ENCODE peak calls at places on chromosomes 12 and 14, in six cellular contexts. A, Y, K, V, B and P are unnamed samples.

GRCh38 chr12:2306012-2306411 is 253.2 kb downstream of the CACNA1C start:
- DNase-seq in A (no peak), Y (no peak), K (no peak), V (no peak), B (no peak), P (no peak)

GRCh38 chr14:86124328-86124727 is 594.4 kb downstream of the FLRT2 start:
- DNase-seq in A (no peak), Y (no peak), K (no peak), V (no peak), B (no peak), P (no peak)

GRCh38 chr12:11719678-11720099 is 70.2 kb downstream of the ETV6 start:
- DNase-seq in A (peak), Y (no peak), K (no peak), V (no peak), B (peak), P (no peak)

GRCh38 chr12:55745361-55746146 is 2.6 kb downstream of the GDF11 start:
- DNase-seq in A (no peak), Y (no peak), K (peak), V (peak), B (no peak), P (no peak)

GRCh38 chr14:72677664-72678063 is 216.2 kb downstream of the DPF3 start:
- DNase-seq in A (no peak), Y (no peak), K (no peak), V (no peak), B (no peak), P (no peak)

GRCh38 chr14:74634481-74634880 is 22.4 kb upstream of the LTBP2 start:
- DNase-seq in A (no peak), Y (no peak), K (no peak), V (no peak), B (peak), P (no peak)

GRCh38 chr12:30138483-30138882 is 354.7 kb upstream of the TMTC1 start:
- DNase-seq in A (no peak), Y (no peak), K (no peak), V (no peak), B (no peak), P (no peak)

GRCh38 chr12:76197283-76197682 is 112.8 kb upstream of the NAP1L1 start:
- DNase-seq in A (no peak), Y (no peak), K (no peak), V (no peak), B (no peak), P (no peak)

GRCh38 chr14:80404413-80404812 is 193.1 kb upstream of the DIO2 start:
- DNase-seq in A (no peak), Y (no peak), K (no peak), V (no peak), B (no peak), P (no peak)

GRCh38 chr12:66409195-66409871 is 107.0 kb downstream of the HELB start:
- DNase-seq in A (no peak), Y (peak), K (peak), V (no peak), B (peak), P (peak)

GRCh38 chr14:81516941-81517797 is 16.5 kb downstream of the SEL1L start:
- DNase-seq in A (no peak), Y (no peak), K (peak), V (peak), B (peak), P (no peak)

GRCh38 chr12:52208424-52209165 is 16.8 kb upstream of the KRT80 start:
- DNase-seq in A (peak), Y (no peak), K (no peak), V (no peak), B (no peak), P (no peak)

GRCh38 chr12:107359382-107359781 is 266.0 kb upstream of the CRY1 start:
- DNase-seq in A (no peak), Y (no peak), K (no peak), V (no peak), B (peak), P (no peak)

GRCh38 chr12:1880876-1881275 is 37.6 kb downstream of the CACNA2D4 start:
- DNase-seq in A (no peak), Y (no peak), K (no peak), V (no peak), B (no peak), P (no peak)

GRCh38 chr12:750356-751191 is 1.8 kb upstream of the WNK1 start:
- DNase-seq in A (no peak), Y (no peak), K (no peak), V (no peak), B (no peak), P (no peak)

GRCh38 chr12:93943766-93944165 is 204.6 kb upstream of the PLXNC1 start:
- DNase-seq in A (no peak), Y (no peak), K (no peak), V (no peak), B (peak), P (no peak)

GRCh38 chr14:60506462-60506984 is 2.4 kb upstream of the SIX6 start:
- DNase-seq in A (no peak), Y (no peak), K (no peak), V (no peak), B (no peak), P (no peak)

GRCh38 chr14:61396279-61396678 is 74.9 kb downstream of the PRKCH start:
- DNase-seq in A (no peak), Y (no peak), K (no peak), V (no peak), B (no peak), P (no peak)

GRCh38 chr14:39381366-39381765 is 50.9 kb downstream of the FBXO33 start:
- DNase-seq in A (no peak), Y (no peak), K (no peak), V (no peak), B (no peak), P (no peak)

GRCh38 chr12:128387811-128388422 is 120.9 kb downstream of the TMEM132C start:
- DNase-seq in A (peak), Y (no peak), K (peak), V (peak), B (no peak), P (peak)

GRCh38 chr12:16112626-16113560 is 164.6 kb downstream of the SLC15A5 start:
- DNase-seq in A (no peak), Y (no peak), K (no peak), V (no peak), B (no peak), P (no peak)

GRCh38 chr12:130868412-130868811 is 3.5 kb upstream of the RAN start:
- DNase-seq in A (no peak), Y (no peak), K (no peak), V (no peak), B (no peak), P (no peak)

GRCh38 chr14:26730929-26731618 is 133.2 kb upstream of the NOVA1 start:
- DNase-seq in A (no peak), Y (no peak), K (no peak), V (no peak), B (no peak), P (no peak)

GRCh38 chr14:49621114-49621881 is 699 bp downstream of the MGAT2 start:
- DNase-seq in A (peak), Y (no peak), K (no peak), V (peak), B (peak), P (peak)

GRCh38 chr12:2194060-2194459 is 141.3 kb downstream of the CACNA1C start:
- DNase-seq in A (no peak), Y (no peak), K (no peak), V (no peak), B (no peak), P (no peak)

GRCh38 chr14:38207830-38208815 is at the start of gene SSTR1:
- DNase-seq in A (no peak), Y (no peak), K (peak), V (no peak), B (no peak), P (no peak)

DNA sequence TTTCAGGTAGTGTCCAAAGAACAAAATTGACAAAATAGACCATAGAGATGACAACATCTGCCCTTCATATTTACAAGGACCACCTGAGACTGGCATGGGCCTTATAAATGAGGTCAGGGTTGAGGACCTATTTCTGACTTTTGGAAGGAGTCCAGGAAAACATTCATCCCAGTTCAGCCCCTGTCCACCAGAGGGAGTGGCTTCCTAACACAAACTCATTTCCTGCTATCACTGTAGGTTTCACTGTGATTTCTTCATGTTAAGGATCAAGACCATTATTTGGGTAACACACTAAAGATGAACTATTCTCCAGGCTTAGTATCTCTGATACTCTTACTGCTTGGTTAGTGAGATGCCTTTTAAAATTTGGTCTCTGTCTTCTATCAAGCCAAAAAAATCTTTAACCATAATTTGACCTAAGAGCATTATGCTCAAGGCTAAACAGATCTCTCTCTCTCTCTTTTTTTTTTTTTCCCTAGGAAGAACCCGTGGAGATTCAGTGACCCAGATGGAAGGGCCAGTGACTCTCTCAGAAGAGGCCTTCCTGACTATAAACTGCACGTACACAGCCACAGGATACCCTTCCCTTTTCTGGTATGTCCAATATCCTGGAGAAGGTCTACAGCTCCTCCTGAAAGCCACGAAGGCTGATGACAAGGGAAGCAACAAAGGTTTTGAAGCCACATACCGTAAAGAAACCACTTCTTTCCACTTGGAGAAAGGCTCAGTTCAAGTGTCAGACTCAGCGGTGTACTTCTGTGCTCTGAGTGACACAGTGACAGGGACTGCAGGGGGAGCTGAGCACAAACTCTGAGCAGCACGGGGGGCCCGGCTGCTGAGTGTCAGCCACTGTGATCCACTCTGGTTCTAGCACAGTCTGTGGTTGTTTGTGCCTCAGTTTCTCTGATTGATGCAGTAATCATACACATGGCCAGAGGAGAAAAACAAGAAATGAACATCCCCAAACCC is 267.6 kb upstream of the OR4E1 start:
- DNase-seq in A (no peak), Y (no peak), K (peak), V (no peak), B (no peak), P (no peak)
- TF ChIP-seq CTCF in A (peak), Y (peak), K (peak), V (no peak), B (peak), P (peak)

DNA sequence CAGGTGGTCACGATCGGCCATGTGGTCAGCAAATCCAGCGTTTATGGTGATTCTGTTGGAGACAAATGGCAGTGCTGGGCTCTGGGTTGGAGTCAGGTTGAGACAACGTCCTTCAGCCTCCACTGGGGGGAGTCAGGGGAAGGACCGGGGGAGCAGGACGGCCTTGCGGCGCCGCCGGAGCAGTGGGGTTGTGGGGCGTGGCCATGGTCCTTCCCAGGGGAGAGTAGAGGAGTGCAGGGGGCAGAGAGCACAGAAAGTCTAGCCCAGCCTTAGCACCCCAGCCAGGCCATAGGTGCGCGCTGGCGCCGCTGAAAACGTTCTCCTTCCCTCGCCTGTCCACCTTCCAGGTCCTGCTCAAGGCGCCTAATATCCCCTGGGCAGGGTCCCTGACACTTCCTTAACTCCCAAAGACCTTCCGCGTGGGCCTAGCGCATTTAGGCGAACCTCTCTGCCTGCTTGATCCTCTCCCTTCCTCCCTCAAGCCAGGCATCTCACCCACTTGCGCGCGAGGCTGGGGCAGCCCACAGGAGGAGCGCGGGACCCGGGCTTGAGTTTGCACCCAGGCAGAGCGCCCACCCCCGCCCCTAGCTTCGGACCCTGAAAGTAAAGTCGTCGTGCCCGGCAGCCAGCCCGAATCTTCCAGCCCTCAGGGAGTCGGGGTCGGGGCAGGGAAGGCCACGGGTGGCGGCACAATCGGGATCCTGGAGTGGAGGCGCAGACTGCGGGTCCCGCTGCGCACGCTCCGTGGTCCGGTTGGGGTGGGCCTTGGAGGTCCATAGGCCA is 3.1 kb upstream of the KIF26A start:
- DNase-seq in A (peak), Y (no peak), K (peak), V (peak), B (no peak), P (no peak)
- TF ChIP-seq CTCF in A (no peak), Y (peak), K (peak), V (no peak), B (peak), P (no peak)

GRCh38 chr12:43551971-43552559 is at the start of gene ADAMTS20:
- DNase-seq in A (no peak), Y (no peak), K (no peak), V (no peak), B (no peak), P (no peak)
- TF ChIP-seq CTCF in A (no peak), Y (no peak), K (no peak), V (no peak), B (no peak), P (no peak)

GRCh38 chr12:49874142-49874897 is 29.4 kb downstream of the FAIM2 start:
- DNase-seq in A (no peak), Y (no peak), K (no peak), V (peak), B (no peak), P (no peak)
- TF ChIP-seq CTCF in A (no peak), Y (no peak), K (no peak), V (no peak), B (no peak), P (no peak)

GRCh38 chr12:89359615-89360014 is 7.3 kb upstream of the DUSP6 start:
- DNase-seq in A (no peak), Y (no peak), K (no peak), V (no peak), B (no peak), P (no peak)
- TF ChIP-seq CTCF in A (no peak), Y (no peak), K (no peak), V (no peak), B (no peak), P (no peak)

GRCh38 chr12:74412607-74413230 is 124.9 kb upstream of the ATXN7L3B start:
- DNase-seq in A (no peak), Y (no peak), K (peak), V (no peak), B (peak), P (peak)

GRCh38 chr12:74418573-74418972 is 119.1 kb upstream of the ATXN7L3B start:
- DNase-seq in A (no peak), Y (no peak), K (no peak), V (no peak), B (no peak), P (no peak)

GRCh38 chr12:74415633-74416032 is 122.0 kb upstream of the ATXN7L3B start:
- DNase-seq in A (no peak), Y (no peak), K (peak), V (no peak), B (peak), P (peak)
- TF ChIP-seq CTCF in A (peak), Y (peak), K (peak), V (no peak), B (peak), P (peak)

GRCh38 chr12:92928962-92929915 is at the start of gene EEA1:
- DNase-seq in A (peak), Y (peak), K (peak), V (peak), B (peak), P (peak)

GRCh38 chr12:92928431-92928961 is 599 bp downstream of the EEA1 start:
- DNase-seq in A (peak), Y (no peak), K (no peak), V (peak), B (no peak), P (no peak)

GRCh38 chr12:92927436-92928116 is 1.5 kb downstream of the EEA1 start:
- DNase-seq in A (no peak), Y (no peak), K (peak), V (no peak), B (peak), P (peak)

GRCh38 chr12:92930421-92930820 is 1.3 kb upstream of the EEA1 start:
- DNase-seq in A (no peak), Y (no peak), K (no peak), V (no peak), B (no peak), P (no peak)

GRCh38 chr12:92929957-92930356 is 862 bp upstream of the EEA1 start:
- DNase-seq in A (no peak), Y (no peak), K (no peak), V (no peak), B (no peak), P (no peak)
- TF ChIP-seq CTCF in A (no peak), Y (no peak), K (no peak), V (no peak), B (no peak), P (no peak)